ENCODE peak calls at places on chromosomes 13 and 19, in four cellular contexts. F, Z, M and H are unnamed samples. For H3K4me1 and H3K36me3, the result is how much of the 10 kb centered on the place peaks cover.

GRCh38 chr19:42193706-42194105 is 23.8 kb downstream of the DEDD2 start:
- DNase-seq in F (no peak), Z (no peak), M (no peak), H (no peak)

GRCh38 chr13:37175996-37176395 is 70.5 kb upstream of the CSNK1A1L start:
- DNase-seq in Z (no peak), M (no peak), F (no peak), H (no peak)

GRCh38 chr13:27523345-27524073 is 73.1 kb upstream of the MTIF3 start:
- DNase-seq in F (no peak), M (no peak), Z (no peak), H (no peak)

GRCh38 chr19:17103177-17103576 is 27.6 kb downstream of the MYO9B start:
- DNase-seq in Z (no peak), M (peak), F (no peak), H (no peak)

GRCh38 chr13:113735750-113736149 is 23.3 kb upstream of the TMEM255B start:
- DNase-seq in M (no peak), Z (no peak), F (no peak), H (no peak)

GRCh38 chr13:73767747-73768315 is 366.4 kb downstream of the KLF12 start:
- DNase-seq in M (no peak), Z (no peak), F (no peak), H (no peak)

GRCh38 chr13:85806553-85807175 is 7.4 kb upstream of the SLITRK6 start:
- DNase-seq in F (no peak), M (no peak), Z (peak), H (peak)

GRCh38 chr13:88908896-88909535 is 1237.8 kb downstream of the SLITRK5 start:
- DNase-seq in M (peak), F (no peak), Z (no peak), H (no peak)

GRCh38 chr13:59744747-59745394 is 418.9 kb downstream of the DIAPH3 start:
- DNase-seq in F (no peak), M (no peak), Z (no peak), H (no peak)

GRCh38 chr19:35845215-35846037 is 6.9 kb downstream of the NPHS1 start:
- DNase-seq in M (peak), Z (no peak), F (no peak), H (no peak)

GRCh38 chr13:110627761-110628476 is 12.6 kb downstream of the NAXD start:
- DNase-seq in Z (no peak), M (no peak), F (no peak), H (no peak)
- H3K27ac ChIP-seq in Z (peak), M (peak), F (no peak), H (no peak)

DNA sequence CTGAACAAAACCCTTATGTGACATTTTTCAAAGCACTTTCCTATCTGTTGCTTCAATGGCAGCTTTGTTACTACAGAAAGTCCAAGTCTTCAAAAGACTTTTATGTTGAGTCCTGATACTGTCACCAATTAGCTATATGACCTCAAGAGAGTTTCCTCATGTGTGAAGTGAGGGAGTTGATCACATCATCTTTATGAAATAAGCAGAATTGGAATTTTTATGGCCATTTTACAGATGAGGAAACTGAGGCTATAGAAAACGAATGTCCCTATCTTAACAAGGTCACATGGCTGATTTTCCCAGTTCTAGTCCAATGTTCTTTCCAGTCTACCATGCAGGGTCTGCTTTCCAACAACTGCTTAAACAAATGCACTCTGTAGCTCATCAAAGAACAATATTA is 2.6 kb downstream of the TNFRSF19 start:
- DNase-seq in Z (no peak), F (no peak), M (no peak), H (no peak)
- H3K4me1 ChIP-seq in Z (under half), F (under half), M (under half), H (under half)

DNA sequence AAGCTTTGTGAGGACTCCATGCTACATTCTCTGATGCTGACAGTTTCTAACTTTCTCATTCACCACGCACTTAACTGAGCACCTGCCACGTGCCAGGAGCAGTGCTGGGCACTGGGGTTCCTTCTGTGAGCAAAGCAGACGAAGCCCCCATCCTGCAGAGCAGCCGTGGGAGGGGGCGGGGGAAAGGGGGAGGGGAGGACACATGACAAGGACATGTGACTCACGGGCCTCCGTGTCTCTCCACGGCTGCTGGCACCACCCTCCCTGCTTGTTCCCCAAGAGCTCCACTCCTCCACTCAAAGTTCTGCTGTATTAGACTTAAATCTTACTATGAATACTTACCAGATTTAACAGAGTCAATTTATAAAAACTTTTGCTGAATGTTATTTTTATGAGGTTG is 55.5 kb downstream of the SLC7A9 start:
- DNase-seq in Z (no peak), F (no peak), M (no peak), H (no peak)
- H3K36me3 ChIP-seq in Z (under half), F (under half), M (under half), H (under half)

GRCh38 chr19:54390942-54391577 is 24.2 kb upstream of the TTYH1 start:
- DNase-seq in F (no peak), M (peak), Z (peak), H (peak)

GRCh38 chr19:54391589-54392061 is 23.6 kb upstream of the TTYH1 start:
- DNase-seq in F (no peak), Z (no peak), M (no peak), H (no peak)

GRCh38 chr19:54388001-54388802 is 23.5 kb upstream of the LAIR1 start:
- DNase-seq in Z (no peak), F (peak), M (peak), H (no peak)

GRCh38 chr19:54388803-54389144 is 24.0 kb upstream of the LAIR1 start:
- DNase-seq in M (no peak), Z (no peak), F (no peak), H (no peak)

GRCh38 chr19:54389556-54389955 is 24.8 kb upstream of the LAIR1 start:
- DNase-seq in Z (no peak), M (no peak), F (no peak), H (no peak)
- H3K27ac ChIP-seq in Z (no peak), M (no peak), F (no peak), H (no peak)

GRCh38 chr19:14544047-14544446 is 14.7 kb downstream of the TECR start:
- DNase-seq in F (no peak), M (no peak), Z (no peak), H (no peak)
- H3K4me1 ChIP-seq in F (under half), M (under half), Z (under half), H (under half)

DNA sequence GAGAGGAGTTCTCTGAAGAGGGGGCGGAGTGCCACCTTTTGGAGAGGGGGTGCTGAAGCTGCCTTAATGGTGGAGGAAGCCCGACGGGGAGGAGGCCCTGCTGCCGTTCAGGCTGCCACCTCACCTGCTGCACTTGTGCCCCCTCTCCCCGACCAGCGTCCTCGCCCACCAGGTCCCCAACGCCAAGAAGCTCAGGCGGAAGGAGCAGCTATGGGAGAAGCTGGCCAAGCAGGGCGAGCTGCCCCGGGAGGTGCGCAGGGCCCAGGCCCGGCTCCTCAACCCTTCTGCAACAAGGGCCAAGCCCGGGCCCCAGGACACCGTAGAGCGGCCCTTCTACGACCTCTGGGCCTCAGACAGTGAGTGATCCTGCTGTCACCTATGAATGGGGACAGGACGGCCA is 5.4 kb downstream of the NOP53 start:
- DNase-seq in M (no peak), Z (no peak), F (no peak), H (no peak)
- H3K36me3 ChIP-seq in M (under half), Z (under half), F (half or more), H (half or more)

DNA sequence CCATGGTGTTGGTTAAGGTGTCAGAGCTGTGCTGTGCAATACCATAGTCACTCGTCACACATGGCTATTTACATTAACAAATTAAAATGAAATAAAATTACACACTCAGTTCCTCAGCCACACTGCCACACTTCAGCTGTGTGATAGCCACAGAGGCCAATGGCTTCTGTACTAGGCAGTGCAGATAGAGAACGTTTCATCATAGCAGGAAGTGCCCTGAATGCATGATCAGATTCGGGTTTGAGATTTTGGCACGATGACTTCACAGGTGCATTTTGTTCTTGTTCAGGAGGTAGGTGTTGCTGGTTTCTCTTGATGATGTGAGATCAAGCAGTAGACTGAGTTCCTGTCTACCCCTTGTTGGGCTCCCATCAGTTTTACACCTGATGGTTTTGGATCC is 6.5 kb downstream of the ARMC6 start:
- DNase-seq in M (no peak), F (no peak), Z (no peak), H (no peak)
- H3K27ac ChIP-seq in M (no peak), F (no peak), Z (no peak), H (no peak)

GRCh38 chr13:110248449-110249143 is 58.4 kb downstream of the COL4A1 start:
- DNase-seq in F (no peak), Z (no peak), M (no peak), H (no peak)

GRCh38 chr13:110250258-110250891 is 56.6 kb downstream of the COL4A1 start:
- DNase-seq in Z (no peak), F (peak), M (peak), H (peak)

GRCh38 chr13:110254151-110254679 is 52.7 kb downstream of the COL4A1 start:
- DNase-seq in Z (no peak), F (no peak), M (no peak), H (peak)

GRCh38 chr13:110249326-110249725 is 57.6 kb downstream of the COL4A1 start:
- DNase-seq in F (peak), M (no peak), Z (no peak), H (no peak)

DNA sequence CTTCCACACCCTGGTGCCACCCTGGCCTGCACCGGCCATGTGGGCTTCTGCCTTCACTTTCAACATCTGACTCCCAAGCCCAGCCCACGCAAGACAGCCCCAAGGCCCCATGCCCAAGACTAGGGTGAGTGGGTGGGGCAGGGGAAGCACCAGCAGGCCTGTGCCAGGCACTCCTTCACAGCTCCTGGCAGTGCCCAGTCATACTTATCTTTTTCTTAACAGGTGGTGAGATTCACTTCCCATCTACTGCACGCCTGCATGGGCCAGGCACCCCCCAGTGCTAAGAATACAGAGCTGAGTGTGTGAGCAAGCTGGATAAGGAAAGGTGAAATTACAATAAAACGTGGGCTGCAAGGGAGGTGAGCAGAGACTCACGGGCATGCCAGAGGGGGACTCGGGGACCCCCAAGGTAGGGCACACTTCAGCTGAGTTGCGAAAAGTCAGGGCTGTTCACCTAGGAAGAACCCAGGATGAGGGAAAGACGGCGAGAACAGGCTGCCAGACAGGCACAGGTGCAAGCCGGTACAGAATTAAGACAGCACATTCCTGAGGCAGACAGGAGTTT is 55.6 kb downstream of the COL4A1 start:
- DNase-seq in F (peak), Z (no peak), M (peak), H (no peak)
- H3K4me1 ChIP-seq in F (half or more), Z (under half), M (under half), H (half or more)

DNA sequence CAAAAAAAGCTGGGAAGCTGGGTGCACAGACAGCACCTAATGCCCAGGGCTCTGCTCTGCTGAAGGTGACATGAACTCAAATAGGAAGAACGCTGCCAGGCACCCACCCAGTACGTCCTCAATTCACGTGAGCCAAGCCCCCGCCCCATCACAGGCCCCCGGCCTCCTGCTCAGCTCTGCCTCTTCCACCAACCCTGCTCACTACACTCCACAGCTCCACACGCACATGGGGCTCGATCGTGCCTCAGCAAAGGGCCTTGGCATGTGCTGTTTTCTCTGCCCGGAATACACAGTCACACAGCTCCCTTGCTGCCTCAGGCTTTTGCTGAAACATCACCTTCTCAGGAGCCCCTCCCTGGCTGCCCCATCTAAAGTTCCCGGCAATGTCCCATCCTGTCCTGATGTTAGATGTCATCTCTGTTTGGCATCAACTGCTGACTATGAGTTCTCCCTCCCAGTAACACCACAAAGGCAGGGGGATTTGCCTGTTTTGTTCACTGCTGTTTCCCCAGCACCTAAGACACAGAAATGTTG is 2.3 kb downstream of the ATP13A1 start:
- DNase-seq in M (no peak), F (no peak), Z (no peak), H (no peak)
- H3K36me3 ChIP-seq in M (under half), F (under half), Z (under half), H (half or more)

GRCh38 chr19:1745589-1746031 is 7.7 kb upstream of the ONECUT3 start:
- DNase-seq in Z (no peak), F (no peak), M (no peak), H (no peak)

GRCh38 chr19:1748115-1748702 is 5.1 kb upstream of the ONECUT3 start:
- DNase-seq in Z (peak), F (no peak), M (no peak), H (no peak)

GRCh38 chr19:1746401-1747284 is 6.7 kb upstream of the ONECUT3 start:
- DNase-seq in Z (peak), M (no peak), F (no peak), H (no peak)

GRCh38 chr19:1748703-1749341 is 4.5 kb upstream of the ONECUT3 start:
- DNase-seq in M (no peak), F (no peak), Z (no peak), H (no peak)

GRCh38 chr19:1747285-1748114 is 5.8 kb upstream of the ONECUT3 start:
- DNase-seq in M (peak), Z (peak), F (no peak), H (peak)
- H3K27ac ChIP-seq in M (no peak), Z (peak), F (no peak), H (no peak)